ENCODE peak calls at places on chromosomes 3 and 15, in ten cellular contexts. J, V, R, Q, U, C, I, A, Z and B are unnamed samples.
A peak's percentile ranks its signal among the peaks of the same experiment; 100 is the strongest.

GRCh38 chr3:126528800-126529541 is 5.0 kb downstream of the CHST13 start:
- DNase-seq in J (no peak), V (no peak), R (peak; percentile 62), Q (no peak), U (peak; percentile 77), C (no peak), I (peak; percentile 57), A (no peak), Z (no peak), B (peak; percentile 77)

GRCh38 chr3:118400886-118401285 is 633.8 kb downstream of the IGSF11 start:
- DNase-seq in J (no peak), V (no peak), R (no peak), Q (no peak), U (no peak), C (no peak), I (no peak), A (no peak), Z (no peak), B (no peak)

GRCh38 chr3:138945646-138946553 is 1.0 kb downstream of the FOXL2 start:
- DNase-seq in J (no peak), V (no peak), R (no peak), Q (no peak), U (no peak), C (peak; percentile 42), I (peak; percentile 61), A (no peak), Z (no peak), B (peak; percentile 88)

GRCh38 chr3:160963949-160964348 is 141.2 kb downstream of the B3GALNT1 start:
- DNase-seq in J (no peak), V (no peak), R (no peak), Q (no peak), U (no peak), C (no peak), I (no peak), A (no peak), Z (no peak), B (no peak)

GRCh38 chr3:105502333-105502732 is 135.6 kb downstream of the ALCAM start:
- DNase-seq in J (no peak), V (no peak), R (no peak), Q (no peak), U (peak; percentile 32), C (no peak), I (no peak), A (no peak), Z (no peak), B (no peak)

GRCh38 chr3:63037116-63037515 is 161.9 kb upstream of the CADPS start:
- DNase-seq in J (no peak), V (no peak), R (no peak), Q (no peak), U (no peak), C (no peak), I (no peak), A (no peak), Z (no peak), B (no peak)

GRCh38 chr15:46365612-46366011 is 730.8 kb downstream of the SQOR start:
- DNase-seq in J (no peak), V (no peak), R (peak; percentile 62), Q (no peak), U (no peak), C (no peak), I (no peak), A (peak; percentile 33), Z (no peak), B (no peak)

GRCh38 chr3:142586803-142587406 is 8.4 kb upstream of the ATR start:
- DNase-seq in J (no peak), V (no peak), R (no peak), Q (no peak), U (no peak), C (peak; percentile 30), I (peak; percentile 57), A (peak; percentile 61), Z (no peak), B (no peak)

GRCh38 chr3:151410891-151411559 is 26.5 kb upstream of the P2RY12 start:
- DNase-seq in J (no peak), V (no peak), R (no peak), Q (no peak), U (no peak), C (no peak), I (no peak), A (peak; percentile 28), Z (no peak), B (no peak)

GRCh38 chr3:178483704-178484103 is 52.5 kb upstream of the KCNMB2 start:
- DNase-seq in J (no peak), V (no peak), R (no peak), Q (no peak), U (no peak), C (no peak), I (no peak), A (no peak), Z (no peak), B (no peak)